ENCODE peak calls at places on chromosomes 5 and 9, in ten cellular contexts. I, H, U, P, S, J, N, T, W and L are unnamed samples.

GRCh38 chr9:4328723-4329122 is 28.9 kb upstream of the GLIS3 start:
- DNase-seq in I (no peak), H (no peak), U (no peak), P (no peak), S (no peak), J (no peak), N (no peak), T (no peak), W (no peak), L (no peak)

GRCh38 chr5:96381526-96381925 is 51.5 kb downstream of the PCSK1 start:
- DNase-seq in I (no peak), H (no peak), U (no peak), P (no peak), S (no peak), J (no peak), N (peak; percentile 13), T (no peak), W (peak; percentile 54), L (no peak)

GRCh38 chr5:74519161-74519571 is 121.4 kb downstream of the ENC1 start:
- DNase-seq in I (no peak), H (no peak), U (no peak), P (no peak), S (no peak), J (no peak), N (no peak), T (no peak), W (no peak), L (no peak)

GRCh38 chr5:115170128-115170923 is 618 bp upstream of the TRIM36 start:
- DNase-seq in I (peak; percentile 85), H (no peak), U (peak; percentile 73), P (no peak), S (no peak), J (no peak), N (peak; percentile 9), T (no peak), W (no peak), L (no peak)

GRCh38 chr5:116718317-116718716 is 143.7 kb upstream of the SEMA6A start:
- DNase-seq in I (no peak), H (no peak), U (no peak), P (no peak), S (no peak), J (no peak), N (no peak), T (no peak), W (no peak), L (no peak)

GRCh38 chr9:3032898-3033297 is 189.0 kb upstream of the PUM3 start:
- DNase-seq in I (no peak), H (no peak), U (no peak), P (no peak), S (no peak), J (no peak), N (no peak), T (no peak), W (no peak), L (no peak)

GRCh38 chr5:113265190-113265589 is 169.6 kb downstream of the TSSK1B start:
- DNase-seq in I (no peak), H (no peak), U (no peak), P (no peak), S (no peak), J (no peak), N (no peak), T (no peak), W (no peak), L (no peak)

GRCh38 chr9:94801242-94801641 is 74.7 kb downstream of the AOPEP start:
- DNase-seq in I (no peak), H (no peak), U (no peak), P (no peak), S (no peak), J (no peak), N (no peak), T (no peak), W (no peak), L (no peak)

GRCh38 chr5:106121972-106122605 is 1548.6 kb downstream of the EFNA5 start:
- DNase-seq in I (no peak), H (no peak), U (no peak), P (no peak), S (peak; percentile 66), J (no peak), N (no peak), T (peak; percentile 25), W (peak; percentile 53), L (no peak)

GRCh38 chr9:92911496-92912475 is 33.9 kb upstream of the ZNF484 start:
- DNase-seq in I (no peak), H (no peak), U (no peak), P (no peak), S (no peak), J (no peak), N (no peak), T (no peak), W (no peak), L (no peak)

GRCh38 chr5:139470821-139471300 is at the start of gene SMIM33:
- DNase-seq in I (peak; percentile 85), H (no peak), U (no peak), P (no peak), S (no peak), J (no peak), N (no peak), T (no peak), W (no peak), L (no peak)

GRCh38 chr9:108109927-108110326 is 620.4 kb upstream of the KLF4 start:
- DNase-seq in I (no peak), H (no peak), U (no peak), P (no peak), S (no peak), J (no peak), N (no peak), T (no peak), W (no peak), L (no peak)

GRCh38 chr9:36151306-36152210 is 15.0 kb downstream of the GLIPR2 start:
- DNase-seq in I (peak; percentile 98), H (peak; percentile 56), U (peak; percentile 83), P (peak; percentile 59), S (peak; percentile 84), J (no peak), N (peak; percentile 44), T (no peak), W (peak; percentile 74), L (peak; percentile 54)

GRCh38 chr5:123371575-123372179 is 51.5 kb downstream of the CEP120 start:
- DNase-seq in I (peak; percentile 77), H (peak; percentile 48), U (no peak), P (peak; percentile 18), S (peak; percentile 75), J (no peak), N (peak; percentile 15), T (no peak), W (peak; percentile 55), L (peak; percentile 71)

GRCh38 chr9:69071059-69071458 is 35.5 kb downstream of the FXN start:
- DNase-seq in I (no peak), H (no peak), U (no peak), P (no peak), S (no peak), J (no peak), N (no peak), T (no peak), W (no peak), L (no peak)

GRCh38 chr5:170731052-170731451 is 52.5 kb upstream of the GABRP start:
- DNase-seq in I (no peak), H (no peak), U (no peak), P (no peak), S (no peak), J (no peak), N (no peak), T (no peak), W (no peak), L (no peak)

GRCh38 chr5:35924950-35925722 is 13.3 kb downstream of the CAPSL start:
- DNase-seq in I (peak; percentile 91), H (peak; percentile 45), U (peak; percentile 82), P (peak; percentile 30), S (peak; percentile 77), J (peak; percentile 59), N (peak; percentile 25), T (peak; percentile 25), W (peak; percentile 88), L (no peak)

GRCh38 chr9:88418715-88419540 is 30.7 kb downstream of the SPIN1 start:
- DNase-seq in I (no peak), H (no peak), U (no peak), P (no peak), S (no peak), J (no peak), N (no peak), T (no peak), W (no peak), L (no peak)

GRCh38 chr5:170077526-170077925 is 28.2 kb upstream of the FOXI1 start:
- DNase-seq in I (no peak), H (no peak), U (no peak), P (no peak), S (no peak), J (no peak), N (no peak), T (no peak), W (peak; percentile 10), L (no peak)

GRCh38 chr9:136311433-136312375 is 7.8 kb upstream of the CCDC187 start:
- DNase-seq in I (no peak), H (peak; percentile 12), U (peak; percentile 73), P (no peak), S (no peak), J (no peak), N (no peak), T (no peak), W (no peak), L (no peak)
- H3K27ac ChIP-seq in I (no peak overlapping the region), H (no peak overlapping the region), U (no peak overlapping the region), P (no peak overlapping the region), S (no peak overlapping the region), J (no peak overlapping the region), N (no peak overlapping the region), T (no peak overlapping the region), W (no peak overlapping the region), L (no peak overlapping the region)

GRCh38 chr5:68930139-68930538 is 163.7 kb upstream of the SLC30A5 start:
- DNase-seq in I (no peak), H (no peak), U (no peak), P (no peak), S (no peak), J (no peak), N (no peak), T (no peak), W (no peak), L (no peak)
- H3K9me3 ChIP-seq in I (peaks cover 34% of the 10 kb centered on the region), H (peaks cover 12% of the 10 kb centered on the region), U (peaks cover 8% of the 10 kb centered on the region), P (peaks cover 13% of the 10 kb centered on the region), S (no peaks in the 10 kb centered on the region), J (no peaks in the 10 kb centered on the region), N (no peaks in the 10 kb centered on the region), T (no peaks in the 10 kb centered on the region), W (no peaks in the 10 kb centered on the region), L (no peaks in the 10 kb centered on the region)

DNA sequence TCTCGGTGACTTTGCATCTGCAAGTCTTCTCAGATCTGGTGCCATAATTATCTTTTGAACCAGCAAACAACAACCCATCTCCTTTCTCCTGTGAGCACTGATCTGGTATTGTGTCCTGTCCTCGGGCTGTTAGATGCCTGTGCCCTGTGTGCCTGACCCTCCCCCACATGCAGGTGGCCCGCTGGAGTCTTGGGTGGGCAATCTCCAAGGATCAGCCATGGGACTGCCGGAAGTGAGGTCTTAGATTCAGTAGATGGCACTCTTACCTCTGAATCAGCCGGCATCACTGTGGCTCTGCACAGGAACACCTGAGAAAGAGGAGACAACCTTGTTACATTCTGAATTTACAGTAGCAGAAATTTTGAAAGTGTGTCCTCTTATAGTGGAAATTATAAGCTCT is 172.4 kb downstream of the IRX2 start:
- DNase-seq in I (no peak), H (no peak), U (no peak), P (no peak), S (no peak), J (no peak), N (no peak), T (no peak), W (no peak), L (no peak)
- H3K27ac ChIP-seq in I (no peak overlapping the region), H (no peak overlapping the region), U (no peak overlapping the region), P (no peak overlapping the region), S (no peak overlapping the region), J (no peak overlapping the region), N (no peak overlapping the region), T (no peak overlapping the region), W (no peak overlapping the region), L (no peak overlapping the region)

GRCh38 chr5:180060192-180060591 is 11.4 kb downstream of the RNF130 start:
- DNase-seq in I (no peak), H (no peak), U (no peak), P (no peak), S (no peak), J (no peak), N (no peak), T (no peak), W (no peak), L (no peak)
- H3K9me3 ChIP-seq in I (no peaks in the 10 kb centered on the region), H (no peaks in the 10 kb centered on the region), U (no peaks in the 10 kb centered on the region), P (no peaks in the 10 kb centered on the region), S (no peaks in the 10 kb centered on the region), J (no peaks in the 10 kb centered on the region), N (no peaks in the 10 kb centered on the region), T (no peaks in the 10 kb centered on the region), W (no peaks in the 10 kb centered on the region), L (no peaks in the 10 kb centered on the region)